ENCODE peak calls at places on chromosome 11, in five cellular contexts. E is mesenchymal stem cell, W is heart left ventricle, X is tibial nerve, G is pancreas. F is an unnamed sample. For H3K27me3, the result is how much of the 10 kb centered on the place peaks cover.

GRCh38 chr11:128456566-128457268 is 130.6 kb downstream of the ETS1 start:
- DNase-seq in E (no peak), W (no peak), X (no peak), G (no peak), F (no peak)

GRCh38 chr11:121391914-121392313 is 60.2 kb upstream of the SORL1 start:
- DNase-seq in E (no peak), W (peak), X (no peak), G (no peak), F (no peak)

GRCh38 chr11:17595526-17596309 is 48.7 kb downstream of the OTOG start:
- DNase-seq in E (no peak), W (no peak), X (no peak), G (no peak), F (no peak)

GRCh38 chr11:102111787-102112653 is 1.8 kb downstream of the YAP1 start:
- DNase-seq in E (peak), W (peak), X (peak), G (no peak), F (peak)

GRCh38 chr11:117495357-117495756 is 167.7 kb downstream of the CEP164 start:
- DNase-seq in E (no peak), W (no peak), X (no peak), G (no peak), F (no peak)

GRCh38 chr11:134741453-134742227 is 329.6 kb upstream of the B3GAT1 start:
- DNase-seq in E (peak), W (no peak), X (no peak), G (no peak), F (peak)

GRCh38 chr11:116112031-116112935 is 608.1 kb upstream of the CADM1 start:
- DNase-seq in E (no peak), W (no peak), X (no peak), G (no peak), F (no peak)

GRCh38 chr11:62710001-62710345 is 2.5 kb downstream of the GNG3 start:
- DNase-seq in E (peak), W (no peak), X (no peak), G (no peak), F (no peak)

GRCh38 chr11:32478277-32478731 is 43.0 kb upstream of the WT1 start:
- DNase-seq in E (no peak), W (peak), X (no peak), G (no peak), F (no peak)

GRCh38 chr11:17846852-17847453 is 112.4 kb downstream of the KCNC1 start:
- DNase-seq in E (no peak), W (peak), X (no peak), G (no peak), F (peak)

GRCh38 chr11:47998733-47999359 is 18.5 kb downstream of the PTPRJ start:
- DNase-seq in E (no peak), W (no peak), X (no peak), G (no peak), F (no peak)

GRCh38 chr11:22785251-22785650 is 44.4 kb downstream of the SVIP start:
- DNase-seq in E (no peak), W (no peak), X (no peak), G (no peak), F (peak)

GRCh38 chr11:78737891-78738290 is 163.2 kb upstream of the NARS2 start:
- DNase-seq in E (peak), W (no peak), X (no peak), G (no peak), F (no peak)

GRCh38 chr11:130043575-130043974 is 26.1 kb upstream of the APLP2 start:
- DNase-seq in E (no peak), W (peak), X (peak), G (no peak), F (no peak)

GRCh38 chr11:6418199-6418957 is 516 bp downstream of the APBB1 start:
- DNase-seq in E (no peak), W (peak), X (no peak), G (peak), F (no peak)

GRCh38 chr11:79902493-79902892 is 461.7 kb upstream of the TENM4 start:
- DNase-seq in E (peak), W (no peak), X (no peak), G (no peak), F (peak)

GRCh38 chr11:26891501-26891900 is 102.4 kb upstream of the FIBIN start:
- DNase-seq in E (no peak), W (no peak), X (no peak), G (no peak), F (no peak)

GRCh38 chr11:46694607-46695006 is 5.8 kb downstream of the ARHGAP1 start:
- DNase-seq in E (no peak), W (no peak), X (no peak), G (no peak), F (no peak)
- H3K27ac ChIP-seq in E (peak), W (no peak), X (peak), G (no peak), F (no peak)

GRCh38 chr11:12679471-12679870 is 5.2 kb downstream of the TEAD1 start:
- DNase-seq in E (no peak), W (no peak), X (no peak), G (no peak), F (no peak)
- H3K27me3 ChIP-seq in E (under half), W (under half), X (under half), G (under half), F (under half)

GRCh38 chr11:112016765-112017356 is 8.3 kb upstream of the DLAT start:
- DNase-seq in E (peak), W (no peak), X (no peak), G (no peak), F (no peak)
- H3K27ac ChIP-seq in E (no peak), W (peak), X (peak), G (peak), F (no peak)

GRCh38 chr11:2716376-2717095 is 16.7 kb upstream of the KCNQ1OT1 start:
- DNase-seq in E (no peak), W (no peak), X (no peak), G (peak), F (no peak)
- H3K27me3 ChIP-seq in E (under half), W (under half), X (under half), G (under half), F (under half)

GRCh38 chr11:33735166-33735425 is 1.1 kb downstream of the CD59 start:
- DNase-seq in E (peak), W (no peak), X (no peak), G (no peak), F (no peak)

GRCh38 chr11:33736148-33736809 is at the start of gene CD59:
- DNase-seq in E (peak), W (peak), X (peak), G (peak), F (peak)

GRCh38 chr11:33735426-33736147 is 636 bp downstream of the CD59 start:
- DNase-seq in E (peak), W (peak), X (peak), G (no peak), F (no peak)

GRCh38 chr11:33734441-33735165 is 1.6 kb downstream of the CD59 start:
- DNase-seq in E (peak), W (no peak), X (peak), G (no peak), F (peak)

GRCh38 chr11:33737362-33737821 is 1.2 kb upstream of the CD59 start:
- DNase-seq in E (no peak), W (no peak), X (no peak), G (no peak), F (no peak)
- H3K27ac ChIP-seq in E (peak), W (peak), X (peak), G (no peak), F (peak)

GRCh38 chr11:70662691-70663098 is 264.4 kb downstream of the CTTN start:
- DNase-seq in E (peak), W (no peak), X (no peak), G (no peak), F (no peak)
- H3K27me3 ChIP-seq in E (under half), W (half or more), X (under half), G (under half), F (under half)

GRCh38 chr11:64799256-64799924 is 3.6 kb downstream of the MAP4K2 start:
- DNase-seq in E (no peak), W (no peak), X (no peak), G (peak), F (no peak)
- H3K27ac ChIP-seq in E (no peak), W (no peak), X (no peak), G (no peak), F (no peak)

GRCh38 chr11:1039481-1040427 is 3.2 kb upstream of the MUC6 start:
- DNase-seq in E (no peak), W (peak), X (no peak), G (peak), F (no peak)
- H3K27me3 ChIP-seq in E (under half), W (under half), X (half or more), G (under half), F (under half)

GRCh38 chr11:95152878-95153856 is 63.5 kb downstream of the ENDOD1 start:
- DNase-seq in E (no peak), W (no peak), X (no peak), G (no peak), F (no peak)
- H3K27ac ChIP-seq in E (no peak), W (no peak), X (peak), G (no peak), F (no peak)

GRCh38 chr11:120129570-120129969 is 8.3 kb downstream of the TRIM29 start:
- DNase-seq in E (no peak), W (peak), X (no peak), G (no peak), F (no peak)

GRCh38 chr11:120131941-120132644 is 5.8 kb downstream of the TRIM29 start:
- DNase-seq in E (no peak), W (no peak), X (no peak), G (no peak), F (no peak)

GRCh38 chr11:120128392-120129172 is 9.3 kb downstream of the TRIM29 start:
- DNase-seq in E (no peak), W (peak), X (peak), G (no peak), F (no peak)

GRCh38 chr11:120130991-120131760 is 6.7 kb downstream of the TRIM29 start:
- DNase-seq in E (no peak), W (peak), X (no peak), G (no peak), F (no peak)

DNA sequence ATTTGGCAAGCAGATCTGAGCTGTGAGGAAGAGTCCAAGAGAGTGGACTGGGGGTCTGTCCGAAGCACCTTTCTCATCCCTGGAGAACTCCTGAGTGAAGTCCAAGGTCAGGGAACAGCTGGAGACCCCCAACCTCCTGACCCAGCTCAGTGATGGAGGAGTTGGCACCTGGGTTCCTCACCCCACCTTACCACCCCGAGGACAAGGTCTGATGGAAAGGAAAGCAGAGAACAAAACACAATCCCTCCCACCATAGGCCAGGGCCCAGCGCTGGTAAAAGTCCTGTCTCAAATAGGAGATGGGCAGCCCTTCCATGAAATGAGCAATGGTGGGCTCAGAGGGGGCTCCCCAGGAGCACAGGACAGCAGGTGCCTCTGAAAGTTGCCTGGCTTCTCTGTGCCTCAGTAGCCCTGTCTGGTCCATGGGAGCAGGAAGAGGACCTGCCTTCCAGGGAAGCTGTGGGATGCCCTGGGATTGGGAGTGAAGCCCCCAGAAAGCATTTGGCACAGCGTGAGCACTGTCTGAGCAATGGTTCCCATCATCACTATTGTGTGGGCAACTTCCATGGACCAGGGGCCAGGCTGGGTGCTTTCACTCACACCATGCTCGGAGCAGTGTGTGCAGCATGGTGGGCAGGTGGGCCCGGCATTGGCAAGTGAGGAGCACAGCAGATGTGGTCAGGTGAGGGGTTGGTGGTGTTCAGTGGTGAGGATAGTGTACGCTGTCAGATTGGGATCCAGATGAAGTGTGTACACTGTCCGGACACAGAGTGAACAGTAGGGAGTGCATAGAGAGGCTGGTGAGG is 7.5 kb downstream of the TRIM29 start:
- DNase-seq in E (no peak), W (peak), X (no peak), G (no peak), F (no peak)
- H3K27me3 ChIP-seq in E (half or more), W (under half), X (under half), G (under half), F (under half)

F was measured in brain microvascular endothelial cell.